ENCODE peak calls at places on chromosomes 3 and 15, in four cellular contexts. M is tibial nerve, S is HT1080, R is T-helper 2 cell. Q is an unnamed sample.

GRCh38 chr3:149547954-149548728 is 73.6 kb downstream of the TM4SF4 start:
- DNase-seq in M (no peak), S (peak; percentile 28), R (no peak), Q (no peak)

GRCh38 chr3:30539772-30540171 is 66.6 kb upstream of the TGFBR2 start:
- DNase-seq in M (no peak), R (no peak), S (peak; percentile 39), Q (no peak)

GRCh38 chr15:73709241-73709640 is 25.1 kb downstream of the CD276 start:
- DNase-seq in S (no peak), M (no peak), R (no peak), Q (no peak)

GRCh38 chr3:126982125-126982521 is 792 bp upstream of the PLXNA1 start:
- DNase-seq in S (no peak), R (peak; percentile 57), M (no peak), Q (no peak)

GRCh38 chr3:152474585-152474984 is 205.9 kb downstream of the MBNL1 start:
- DNase-seq in R (no peak), M (peak; percentile 47), S (peak; percentile 59), Q (no peak)

GRCh38 chr3:55118453-55118852 is 190.6 kb upstream of the LRTM1 start:
- DNase-seq in M (no peak), S (no peak), R (no peak), Q (no peak)

GRCh38 chr15:78341057-78341763 is 1.1 kb downstream of the CRABP1 start:
- DNase-seq in M (no peak), R (no peak), S (no peak), Q (no peak)

GRCh38 chr3:105365536-105366301 is 990 bp upstream of the ALCAM start:
- DNase-seq in R (no peak), S (peak; percentile 64), M (peak; percentile 10), Q (no peak)

GRCh38 chr3:136505676-136506075 is 246.5 kb downstream of the STAG1 start:
- DNase-seq in M (no peak), S (no peak), R (no peak), Q (no peak)

GRCh38 chr3:125280966-125281365 is 68.4 kb upstream of the SLC12A8 start:
- DNase-seq in S (peak; percentile 53), M (no peak), R (no peak), Q (no peak)

Q was measured in right atrium auricular region.